ENCODE peak calls at places on chromosomes 1 and 21, in seven cellular contexts. One of them, this sample, is unnamed.

GRCh38 chr21:33070921-33071877 is 1.3 kb downstream of the OLIG1 start:
- DNase-seq in PC-3: no peak
- DNase-seq in BJ: no peak
- DNase-seq in mesothelial cell of epicardium: no peak
- DNase-seq in lower lobe of right lung: no peak
- DNase-seq in hepatocyte: no peak
- DNase-seq in nephron progenitor cell: peak; percentile 55
- DNase-seq in this sample: no peak

GRCh38 chr1:232968965-232969364 is 18.6 kb downstream of the NTPCR start:
- DNase-seq in nephron progenitor cell: no peak
- DNase-seq in hepatocyte: no peak
- DNase-seq in BJ: no peak
- DNase-seq in PC-3: no peak
- DNase-seq in mesothelial cell of epicardium: no peak
- DNase-seq in lower lobe of right lung: no peak
- DNase-seq in this sample: no peak

GRCh38 chr1:1677718-1678580 is 14.6 kb downstream of the SLC35E2B start:
- DNase-seq in PC-3: peak; percentile 0
- DNase-seq in mesothelial cell of epicardium: no peak
- DNase-seq in lower lobe of right lung: peak; percentile 37
- DNase-seq in nephron progenitor cell: no peak
- DNase-seq in hepatocyte: peak; percentile 8
- DNase-seq in BJ: no peak
- DNase-seq in this sample: no peak

GRCh38 chr1:50959303-50959912 is 659 bp downstream of the FAF1 start:
- DNase-seq in mesothelial cell of epicardium: no peak
- DNase-seq in PC-3: peak; percentile 42
- DNase-seq in BJ: no peak
- DNase-seq in lower lobe of right lung: no peak
- DNase-seq in nephron progenitor cell: no peak
- DNase-seq in hepatocyte: no peak
- DNase-seq in this sample: peak; percentile 45

GRCh38 chr1:156706647-156707008 is 1.2 kb upstream of the CRABP2 start:
- DNase-seq in nephron progenitor cell: peak; percentile 82
- DNase-seq in BJ: no peak
- DNase-seq in PC-3: peak; percentile 29
- DNase-seq in hepatocyte: peak; percentile 87
- DNase-seq in mesothelial cell of epicardium: peak; percentile 43
- DNase-seq in lower lobe of right lung: peak; percentile 53
- DNase-seq in this sample: no peak

GRCh38 chr1:36609241-36610027 is 126.7 kb upstream of the CSF3R start:
- DNase-seq in mesothelial cell of epicardium: no peak
- DNase-seq in hepatocyte: peak; percentile 74
- DNase-seq in BJ: no peak
- DNase-seq in nephron progenitor cell: peak; percentile 78
- DNase-seq in PC-3: peak; percentile 83
- DNase-seq in lower lobe of right lung: no peak
- DNase-seq in this sample: peak; percentile 65

GRCh38 chr1:58546520-58547308 is at the start of gene OMA1:
- DNase-seq in mesothelial cell of epicardium: peak; percentile 94
- DNase-seq in BJ: peak; percentile 76
- DNase-seq in lower lobe of right lung: peak; percentile 99
- DNase-seq in PC-3: peak; percentile 96
- DNase-seq in hepatocyte: peak; percentile 99
- DNase-seq in nephron progenitor cell: peak; percentile 97
- DNase-seq in this sample: peak; percentile 91

GRCh38 chr1:115676498-115677171 is 34.9 kb downstream of the VANGL1 start:
- DNase-seq in PC-3: peak; percentile 67
- DNase-seq in nephron progenitor cell: no peak
- DNase-seq in lower lobe of right lung: no peak
- DNase-seq in BJ: no peak
- DNase-seq in hepatocyte: no peak
- DNase-seq in mesothelial cell of epicardium: no peak
- DNase-seq in this sample: no peak

GRCh38 chr1:33338495-33339211 is 17.8 kb upstream of the A3GALT2 start:
- DNase-seq in hepatocyte: peak; percentile 71
- DNase-seq in PC-3: no peak
- DNase-seq in BJ: peak; percentile 65
- DNase-seq in lower lobe of right lung: peak; percentile 66
- DNase-seq in mesothelial cell of epicardium: no peak
- DNase-seq in nephron progenitor cell: no peak
- DNase-seq in this sample: no peak

GRCh38 chr21:36665806-36666205 is 33.1 kb upstream of the SIM2 start:
- DNase-seq in BJ: no peak
- DNase-seq in nephron progenitor cell: no peak
- DNase-seq in mesothelial cell of epicardium: no peak
- DNase-seq in hepatocyte: no peak
- DNase-seq in lower lobe of right lung: no peak
- DNase-seq in PC-3: no peak
- DNase-seq in this sample: no peak

GRCh38 chr1:209527372-209527771 is 56.1 kb upstream of the CAMK1G start:
- DNase-seq in BJ: peak; percentile 6
- DNase-seq in nephron progenitor cell: no peak
- DNase-seq in mesothelial cell of epicardium: no peak
- DNase-seq in PC-3: peak; percentile 63
- DNase-seq in hepatocyte: no peak
- DNase-seq in lower lobe of right lung: no peak
- DNase-seq in this sample: no peak

GRCh38 chr1:14919755-14920154 is 233.8 kb upstream of the TMEM51 start:
- DNase-seq in lower lobe of right lung: no peak
- DNase-seq in PC-3: no peak
- DNase-seq in BJ: no peak
- DNase-seq in mesothelial cell of epicardium: no peak
- DNase-seq in nephron progenitor cell: no peak
- DNase-seq in hepatocyte: no peak
- DNase-seq in this sample: no peak

GRCh38 chr1:200410566-200410878 is 686 bp upstream of the ZNF281 start:
- DNase-seq in hepatocyte: peak; percentile 59
- DNase-seq in PC-3: peak; percentile 87
- DNase-seq in mesothelial cell of epicardium: no peak
- DNase-seq in lower lobe of right lung: no peak
- DNase-seq in BJ: no peak
- DNase-seq in nephron progenitor cell: no peak
- DNase-seq in this sample: peak; percentile 79

GRCh38 chr1:157312270-157312812 is 174.1 kb upstream of the ETV3 start:
- DNase-seq in BJ: no peak
- DNase-seq in hepatocyte: no peak
- DNase-seq in lower lobe of right lung: no peak
- DNase-seq in PC-3: no peak
- DNase-seq in mesothelial cell of epicardium: no peak
- DNase-seq in nephron progenitor cell: no peak
- DNase-seq in this sample: no peak

GRCh38 chr1:8889925-8890785 is 11.7 kb upstream of the ENO1 start:
- DNase-seq in mesothelial cell of epicardium: no peak
- DNase-seq in lower lobe of right lung: peak; percentile 75
- DNase-seq in PC-3: peak; percentile 83
- DNase-seq in nephron progenitor cell: no peak
- DNase-seq in hepatocyte: no peak
- DNase-seq in BJ: peak; percentile 63
- DNase-seq in this sample: peak; percentile 80

DNA sequence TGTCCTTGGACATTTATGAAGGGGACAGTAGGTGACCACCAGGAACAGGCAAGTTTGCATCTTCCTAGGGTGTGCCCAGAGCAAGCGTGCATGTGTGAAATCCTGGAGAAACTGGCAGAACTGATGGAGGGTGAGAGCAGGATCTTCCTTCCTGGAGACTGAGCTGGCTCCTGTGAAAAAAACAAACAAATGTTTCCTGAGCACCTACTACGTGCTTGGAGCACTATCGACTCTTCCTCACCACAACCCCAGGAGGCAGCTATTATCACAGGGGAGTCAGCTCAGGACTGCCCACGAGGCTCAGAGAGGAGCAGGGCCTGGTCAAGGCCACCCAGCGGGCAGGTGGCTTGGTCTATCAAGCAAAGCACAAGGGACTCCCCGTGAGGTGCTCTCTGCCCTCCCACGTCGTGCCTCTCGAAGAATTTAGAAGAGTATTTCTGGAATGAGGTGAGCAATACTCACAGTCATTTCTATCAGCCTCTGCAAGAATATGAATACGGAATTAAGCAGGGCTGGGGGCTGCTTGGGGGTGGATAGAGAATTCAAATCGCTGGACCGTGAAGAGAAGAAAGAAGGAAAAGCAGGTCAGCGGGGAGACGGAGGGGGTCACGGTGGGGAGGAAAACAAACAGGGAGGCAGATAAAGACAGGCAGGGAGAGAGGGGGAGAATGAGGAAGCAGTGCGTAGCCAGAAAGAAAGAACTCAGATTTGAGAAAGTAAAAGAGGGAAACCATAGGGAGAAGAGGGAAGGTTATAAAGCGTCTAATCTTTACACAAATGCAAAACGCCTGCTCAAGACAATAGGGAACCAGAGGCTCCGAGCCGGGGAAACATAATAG is 1.8 kb upstream of the EDN2 start:
- DNase-seq in hepatocyte: no peak
- DNase-seq in PC-3: no peak
- DNase-seq in mesothelial cell of epicardium: no peak
- DNase-seq in BJ: no peak
- DNase-seq in lower lobe of right lung: peak; percentile 36
- DNase-seq in nephron progenitor cell: no peak
- DNase-seq in this sample: no peak
- TF ChIP-seq CTCF in hepatocyte: no peak
- TF ChIP-seq CTCF in PC-3: no peak
- TF ChIP-seq CTCF in mesothelial cell of epicardium: no peak
- TF ChIP-seq CTCF in BJ: no peak
- TF ChIP-seq CTCF in lower lobe of right lung: no peak
- TF ChIP-seq CTCF in nephron progenitor cell: no peak
- TF ChIP-seq CTCF in this sample: no peak

DNA sequence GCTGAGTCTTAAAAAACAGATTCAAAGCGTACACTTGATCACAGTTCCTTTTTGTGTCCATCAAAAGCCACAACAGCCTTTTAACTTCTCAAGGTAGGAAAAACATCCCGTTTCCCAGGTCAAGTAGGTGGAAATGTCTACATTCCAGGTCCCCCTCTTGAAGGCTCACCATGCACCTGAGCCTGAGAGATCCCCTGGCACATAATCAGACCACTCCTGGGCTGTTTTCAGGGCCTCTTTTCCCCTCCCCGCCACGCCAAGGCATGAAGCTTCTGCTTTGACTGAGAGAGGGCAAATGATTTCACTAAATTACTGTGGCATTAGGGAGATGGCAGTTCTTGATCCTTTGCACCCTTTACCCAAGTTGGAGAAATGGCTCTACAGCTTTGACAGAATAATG is 21.7 kb downstream of the CNN3 start:
- DNase-seq in nephron progenitor cell: no peak
- DNase-seq in mesothelial cell of epicardium: no peak
- DNase-seq in lower lobe of right lung: no peak
- DNase-seq in BJ: no peak
- DNase-seq in hepatocyte: no peak
- DNase-seq in PC-3: no peak
- DNase-seq in this sample: no peak
- TF ChIP-seq CTCF in nephron progenitor cell: no peak
- TF ChIP-seq CTCF in mesothelial cell of epicardium: no peak
- TF ChIP-seq CTCF in lower lobe of right lung: no peak
- TF ChIP-seq CTCF in BJ: no peak
- TF ChIP-seq CTCF in hepatocyte: no peak
- TF ChIP-seq CTCF in PC-3: no peak
- TF ChIP-seq CTCF in this sample: no peak

DNA sequence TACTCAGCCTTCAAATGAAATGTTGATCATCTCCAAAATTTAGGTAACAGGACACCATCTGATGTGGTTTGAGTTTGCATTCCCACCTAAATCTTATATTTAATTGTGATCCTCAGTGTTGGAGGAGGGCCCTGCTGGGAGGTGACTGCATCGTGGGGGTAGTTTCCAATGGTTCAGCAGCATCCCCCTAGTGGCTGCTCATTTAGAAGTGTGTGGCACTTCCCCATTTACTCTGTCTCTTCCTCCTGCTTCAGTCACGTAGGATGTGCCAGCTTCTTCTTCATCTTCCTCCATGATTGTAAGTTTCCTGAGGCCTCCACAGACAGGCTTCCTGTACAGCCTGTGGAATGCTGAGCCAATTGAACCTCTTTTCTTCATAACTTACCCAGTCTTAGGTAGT is 731.2 kb downstream of the USP25 start:
- DNase-seq in nephron progenitor cell: no peak
- DNase-seq in hepatocyte: no peak
- DNase-seq in lower lobe of right lung: no peak
- DNase-seq in mesothelial cell of epicardium: no peak
- DNase-seq in BJ: no peak
- DNase-seq in PC-3: no peak
- DNase-seq in this sample: no peak
- TF ChIP-seq CTCF in nephron progenitor cell: no peak
- TF ChIP-seq CTCF in hepatocyte: no peak
- TF ChIP-seq CTCF in lower lobe of right lung: no peak
- TF ChIP-seq CTCF in mesothelial cell of epicardium: no peak
- TF ChIP-seq CTCF in BJ: no peak
- TF ChIP-seq CTCF in PC-3: no peak
- TF ChIP-seq CTCF in this sample: no peak

GRCh38 chr1:245988393-245989078 is 518.5 kb downstream of the SMYD3 start:
- DNase-seq in mesothelial cell of epicardium: no peak
- DNase-seq in hepatocyte: no peak
- DNase-seq in PC-3: no peak
- DNase-seq in BJ: no peak
- DNase-seq in nephron progenitor cell: no peak
- DNase-seq in lower lobe of right lung: no peak
- DNase-seq in this sample: no peak

GRCh38 chr1:245987997-245988392 is 519.1 kb downstream of the SMYD3 start:
- DNase-seq in hepatocyte: no peak
- DNase-seq in lower lobe of right lung: no peak
- DNase-seq in BJ: no peak
- DNase-seq in mesothelial cell of epicardium: no peak
- DNase-seq in nephron progenitor cell: no peak
- DNase-seq in PC-3: no peak
- DNase-seq in this sample: no peak

GRCh38 chr1:245991266-245991665 is 515.8 kb downstream of the SMYD3 start:
- DNase-seq in PC-3: no peak
- DNase-seq in BJ: no peak
- DNase-seq in nephron progenitor cell: no peak
- DNase-seq in mesothelial cell of epicardium: no peak
- DNase-seq in hepatocyte: no peak
- DNase-seq in lower lobe of right lung: no peak
- DNase-seq in this sample: no peak

GRCh38 chr1:245987577-245987976 is 519.5 kb downstream of the SMYD3 start:
- DNase-seq in lower lobe of right lung: no peak
- DNase-seq in BJ: no peak
- DNase-seq in PC-3: no peak
- DNase-seq in nephron progenitor cell: no peak
- DNase-seq in hepatocyte: no peak
- DNase-seq in mesothelial cell of epicardium: no peak
- DNase-seq in this sample: no peak

DNA sequence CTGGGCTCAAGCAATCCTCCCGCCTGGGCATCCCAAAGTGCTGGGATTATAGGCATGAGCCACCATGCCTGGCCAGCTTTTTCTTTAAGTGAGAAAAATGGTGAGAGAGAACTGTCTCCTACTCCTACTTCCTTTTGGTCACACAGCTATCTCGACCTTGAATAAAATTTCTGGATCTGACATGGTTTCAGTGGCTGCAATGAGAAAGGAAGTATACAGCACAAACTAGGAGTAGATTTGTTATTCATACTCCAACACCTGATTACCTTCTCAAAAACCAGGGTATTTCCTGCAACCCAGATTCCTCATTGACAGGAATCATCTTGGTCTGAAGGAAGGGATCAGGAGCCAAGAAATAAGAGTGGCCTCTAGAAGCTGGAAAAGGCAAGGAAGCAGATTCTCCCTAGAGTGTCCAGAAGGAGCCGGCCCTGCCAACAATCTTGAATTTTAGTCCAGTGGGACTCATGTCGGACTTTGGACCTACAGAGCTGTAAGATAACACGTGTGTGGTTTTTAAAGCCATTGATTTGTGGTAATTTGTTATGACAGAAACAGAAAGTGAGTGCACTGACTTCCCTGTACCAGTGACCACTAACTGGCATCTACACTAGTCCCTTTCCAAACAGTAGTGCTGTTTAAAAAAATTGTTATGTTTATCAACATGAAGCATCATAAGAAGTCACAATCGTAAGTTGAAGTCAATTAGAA is 516.6 kb downstream of the SMYD3 start:
- DNase-seq in BJ: no peak
- DNase-seq in mesothelial cell of epicardium: no peak
- DNase-seq in hepatocyte: peak; percentile 58
- DNase-seq in PC-3: no peak
- DNase-seq in lower lobe of right lung: no peak
- DNase-seq in nephron progenitor cell: no peak
- DNase-seq in this sample: no peak
- TF ChIP-seq CTCF in BJ: no peak
- TF ChIP-seq CTCF in mesothelial cell of epicardium: no peak
- TF ChIP-seq CTCF in hepatocyte: no peak
- TF ChIP-seq CTCF in PC-3: no peak
- TF ChIP-seq CTCF in lower lobe of right lung: no peak
- TF ChIP-seq CTCF in nephron progenitor cell: no peak
- TF ChIP-seq CTCF in this sample: no peak